ENCODE peak calls at places on chromosomes 4 and X, in four cellular contexts. P, U, O and Z are unnamed samples.

GRCh38 chr4:68361146-68361589 is 11.3 kb upstream of the YTHDC1 start:
- DNase-seq in P (no peak), O (peak; percentile 98), U (no peak), Z (no peak)

GRCh38 chr4:98687876-98688275 is 29.5 kb upstream of the TSPAN5 start:
- DNase-seq in P (no peak), U (no peak), O (peak; percentile 47), Z (no peak)

GRCh38 chr4:186027405-186027804 is 41.6 kb upstream of the TLR3 start:
- DNase-seq in O (no peak), P (peak; percentile 9), U (no peak), Z (no peak)

GRCh38 chr4:141860974-141861373 is 224.6 kb downstream of the IL15 start:
- DNase-seq in U (no peak), O (no peak), P (no peak), Z (no peak)

GRCh38 chrX:150984164-150984824 is 1.2 kb downstream of the HMGB3 start:
- DNase-seq in U (no peak), O (no peak), P (peak; percentile 4), Z (no peak)

GRCh38 chr4:144572660-144573059 is 73.3 kb upstream of the HHIP start:
- DNase-seq in U (no peak), O (no peak), P (no peak), Z (no peak)

GRCh38 chr4:176548571-176548970 is 228.8 kb downstream of the SPCS3 start:
- DNase-seq in U (no peak), O (peak; percentile 50), P (no peak), Z (no peak)

GRCh38 chrX:15616531-15616930 is 15.8 kb upstream of the ACE2 start:
- DNase-seq in P (no peak), U (no peak), O (no peak), Z (no peak)

GRCh38 chr4:48127231-48127881 is 6.7 kb downstream of the TXK start:
- DNase-seq in U (no peak), O (no peak), P (no peak), Z (no peak)

GRCh38 chrX:123830309-123830708 is 29.5 kb upstream of the XIAP start:
- DNase-seq in U (peak; percentile 18), P (peak; percentile 10), O (peak; percentile 62), Z (peak; percentile 36)